ENCODE peak calls at places on chromosomes 6 and 20, in ten cellular contexts. B is CD4-positive, alpha-beta T cell; R is lung microvascular endothelial cell; K is HT1080; F is Calu3; V is breast epithelium; N is WERI-Rb-1; E is activated T-cell treated with anti-CD3 and anti-CD28 coated beads for 48 hours; A is fibroblast of lung; C is colonic mucosa. L is an unnamed sample.

GRCh38 chr20:63152322-63153253 is 63.3 kb downstream of the YTHDF1 start:
- DNase-seq in B (no peak), R (no peak), K (no peak), F (no peak), V (no peak), N (no peak), E (no peak), A (no peak), C (no peak), L (no peak)

GRCh38 chr6:29487660-29488059 is at the start of gene MAS1L:
- DNase-seq in B (no peak), R (no peak), K (no peak), F (no peak), V (no peak), N (no peak), E (no peak), A (no peak), C (no peak), L (no peak)

GRCh38 chr6:28597217-28597835 is 71.6 kb downstream of the GPX5 start:
- DNase-seq in B (no peak), R (peak), K (peak), F (peak), V (no peak), N (no peak), E (peak), A (peak), C (no peak), L (no peak)

GRCh38 chr20:58109126-58109880 is 119.2 kb downstream of the ANKRD60 start:
- DNase-seq in B (no peak), R (no peak), K (peak), F (no peak), V (no peak), N (no peak), E (no peak), A (peak), C (no peak), L (no peak)

GRCh38 chr6:163648868-163649267 is 234.3 kb downstream of the QKI start:
- DNase-seq in B (no peak), R (no peak), K (no peak), F (no peak), V (no peak), N (no peak), E (no peak), A (no peak), C (no peak), L (no peak)

GRCh38 chr20:537983-538382 is 5.6 kb downstream of the CSNK2A1 start:
- DNase-seq in B (no peak), R (no peak), K (no peak), F (no peak), V (no peak), N (no peak), E (no peak), A (no peak), C (no peak), L (no peak)

GRCh38 chr6:145813285-145814034 is 1.1 kb downstream of the FBXO30 start:
- DNase-seq in B (no peak), R (peak), K (peak), F (no peak), V (no peak), N (no peak), E (no peak), A (peak), C (no peak), L (no peak)

GRCh38 chr20:50693001-50693400 is 1.7 kb upstream of the RIPOR3 start:
- DNase-seq in B (no peak), R (no peak), K (no peak), F (no peak), V (no peak), N (no peak), E (no peak), A (no peak), C (no peak), L (no peak)

L was measured in right lobe of liver.